ENCODE peak calls at places on chromosomes 5 and 9, in five cellular contexts. B is mesendoderm, Y is neuronal stem cell, Q is H1, V is IMR-90. G is an unnamed sample.

GRCh38 chr9:3099601-3100000 is 255.7 kb upstream of the PUM3 start:
- DNase-seq in B (no peak), Y (no peak), Q (no peak), V (no peak), G (no peak)

GRCh38 chr5:156812959-156813358 is 37.1 kb upstream of the PPP1R2B start:
- DNase-seq in B (no peak), Y (no peak), Q (no peak), V (no peak), G (no peak)

GRCh38 chr5:116237917-116238502 is 153.2 kb downstream of the COMMD10 start:
- DNase-seq in B (no peak), Y (no peak), Q (no peak), V (no peak), G (peak; percentile 4)

GRCh38 chr5:122882836-122883235 is 37.4 kb downstream of the SNX24 start:
- DNase-seq in B (no peak), Y (no peak), Q (no peak), V (peak; percentile 55), G (peak; percentile 40)

GRCh38 chr9:88684046-88684445 is 149.1 kb downstream of the NXNL2 start:
- DNase-seq in B (no peak), Y (no peak), Q (no peak), V (no peak), G (no peak)

GRCh38 chr5:151101151-151101550 is 20.3 kb upstream of the TNIP1 start:
- DNase-seq in B (no peak), Y (no peak), Q (no peak), V (no peak), G (no peak)

GRCh38 chr9:88537743-88538055 is 2.7 kb downstream of the NXNL2 start:
- DNase-seq in B (peak; percentile 68), Y (peak; percentile 18), Q (no peak), V (peak; percentile 87), G (peak; percentile 96)

GRCh38 chr5:99104538-99105132 is 175.8 kb upstream of the CHD1 start:
- DNase-seq in B (peak; percentile 58), Y (peak; percentile 23), Q (no peak), V (peak; percentile 30), G (peak; percentile 47)

GRCh38 chr9:114343471-114344187 is 14.0 kb downstream of the ORM2 start:
- DNase-seq in B (no peak), Y (no peak), Q (no peak), V (peak; percentile 72), G (peak; percentile 48)

GRCh38 chr9:130933114-130934046 is 5.7 kb downstream of the FIBCD1 start:
- DNase-seq in B (no peak), Y (no peak), Q (peak; percentile 62), V (peak; percentile 84), G (peak; percentile 42)

GRCh38 chr5:17918373-17919104 is 284.3 kb downstream of the TAF11L14 start:
- DNase-seq in B (peak; percentile 82), Y (no peak), Q (peak; percentile 49), V (no peak), G (no peak)

GRCh38 chr5:151310932-151311331 is 7.4 kb upstream of the SLC36A3 start:
- DNase-seq in B (no peak), Y (no peak), Q (no peak), V (no peak), G (no peak)

GRCh38 chr9:3732077-3733038 is 206.6 kb upstream of the RFX3 start:
- DNase-seq in B (peak; percentile 88), Y (peak; percentile 84), Q (no peak), V (peak; percentile 90), G (peak; percentile 91)

GRCh38 chr5:176820937-176821336 is 10.6 kb downstream of the UNC5A start:
- DNase-seq in B (no peak), Y (no peak), Q (no peak), V (no peak), G (no peak)

GRCh38 chr5:160970605-160971191 is 118.7 kb upstream of the ATP10B start:
- DNase-seq in B (peak; percentile 57), Y (no peak), Q (no peak), V (no peak), G (no peak)

GRCh38 chr9:9003184-9003583 is 1203.6 kb upstream of the DMAC1 start:
- DNase-seq in B (peak; percentile 65), Y (peak; percentile 8), Q (no peak), V (no peak), G (peak; percentile 29)

GRCh38 chr9:128213746-128214497 is 10.7 kb downstream of the DNM1 start:
- DNase-seq in B (no peak), Y (no peak), Q (no peak), V (no peak), G (no peak)

GRCh38 chr5:133839090-133839489 is 129.3 kb downstream of the C5orf15 start:
- DNase-seq in B (no peak), Y (no peak), Q (no peak), V (no peak), G (no peak)

GRCh38 chr5:42492978-42493377 is 69.7 kb downstream of the GHR start:
- DNase-seq in B (no peak), Y (no peak), Q (no peak), V (no peak), G (no peak)

GRCh38 chr5:64838376-64838775 is 69.6 kb downstream of the CWC27 start:
- DNase-seq in B (no peak), Y (no peak), Q (no peak), V (peak; percentile 68), G (peak; percentile 52)

GRCh38 chr9:134842321-134842720 is 38.3 kb upstream of the FCN2 start:
- DNase-seq in B (no peak), Y (no peak), Q (no peak), V (no peak), G (no peak)

GRCh38 chr5:3194141-3194540 is 401.5 kb upstream of the IRX1 start:
- DNase-seq in B (no peak), Y (no peak), Q (no peak), V (no peak), G (no peak)

GRCh38 chr5:74311961-74312360 is 328.6 kb downstream of the ENC1 start:
- DNase-seq in B (no peak), Y (no peak), Q (no peak), V (no peak), G (no peak)

GRCh38 chr9:110148384-110148783 is 59.6 kb downstream of the C9orf152 start:
- DNase-seq in B (no peak), Y (no peak), Q (no peak), V (peak; percentile 43), G (peak; percentile 61)

GRCh38 chr5:61277190-61277589 is 54.9 kb upstream of the ZSWIM6 start:
- DNase-seq in B (peak; percentile 78), Y (no peak), Q (no peak), V (peak; percentile 64), G (peak; percentile 63)

GRCh38 chr5:29896651-29897050 is 1296.8 kb upstream of the CDH6 start:
- DNase-seq in B (no peak), Y (no peak), Q (no peak), V (no peak), G (no peak)

GRCh38 chr5:2375291-2375690 is 376.2 kb downstream of the IRX2 start:
- DNase-seq in B (no peak), Y (no peak), Q (no peak), V (no peak), G (no peak)

GRCh38 chr5:56815657-56816545 is 552 bp downstream of the MAP3K1 start:
- DNase-seq in B (peak; percentile 43), Y (peak; percentile 43), Q (peak; percentile 72), V (peak; percentile 32), G (peak; percentile 50)

GRCh38 chr9:35923927-35924763 is 14.9 kb downstream of the SPAAR start:
- DNase-seq in B (no peak), Y (no peak), Q (no peak), V (peak; percentile 96), G (peak; percentile 87)

GRCh38 chr5:22465177-22465576 is 388.0 kb downstream of the CDH12 start:
- DNase-seq in B (no peak), Y (no peak), Q (no peak), V (no peak), G (no peak)

GRCh38 chr5:40480392-40480791 is 199.3 kb upstream of the PTGER4 start:
- DNase-seq in B (no peak), Y (no peak), Q (no peak), V (no peak), G (no peak)

DNA sequence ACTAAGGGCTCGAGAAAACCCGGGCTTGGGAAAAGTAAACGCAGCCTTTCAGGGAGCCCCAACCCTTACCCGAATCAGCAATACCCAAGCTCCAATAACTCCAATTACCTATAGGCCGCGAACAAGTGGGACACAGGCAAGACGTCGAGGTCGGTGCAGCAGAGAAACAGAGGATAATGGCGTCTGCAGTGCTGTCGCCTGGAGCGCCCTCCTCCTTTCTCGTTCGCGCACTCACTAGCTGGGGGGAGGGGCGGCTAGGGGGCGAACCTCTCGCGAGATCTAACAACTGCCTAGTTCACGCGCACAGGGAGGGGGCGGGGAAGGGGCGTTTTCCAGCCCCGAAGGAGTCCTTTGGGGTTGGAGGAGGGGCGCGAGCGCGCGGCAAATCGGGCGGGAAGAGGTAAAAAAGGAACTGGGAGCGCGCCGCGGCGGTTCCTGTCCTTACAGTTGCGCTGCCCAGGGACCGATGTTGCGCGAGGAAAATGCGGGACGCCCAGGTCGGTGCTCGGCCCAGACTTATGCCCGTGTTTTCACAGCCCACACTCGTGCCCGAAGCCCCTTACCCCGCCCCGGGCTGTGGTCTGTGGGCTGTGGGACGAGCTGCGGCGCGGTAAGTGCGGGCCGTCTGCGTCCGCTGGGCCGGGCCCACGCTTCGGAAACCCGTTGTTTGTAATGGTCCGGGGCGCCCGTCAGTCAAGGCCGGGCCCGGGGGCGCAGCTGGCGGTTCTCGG is at the start of gene RMI1:
- DNase-seq in B (peak; percentile 99), Y (peak; percentile 99), Q (peak; percentile 95), V (peak; percentile 96), G (peak; percentile 98)
- H2BK15ac ChIP-seq in B (no peak within 1 kb of the TSS), Y (peak within 1 kb of the TSS; percentile 100), Q (no peak within 1 kb of the TSS), V (peak within 1 kb of the TSS; percentile 53), G (peak within 1 kb of the TSS; percentile 92)

GRCh38 chr5:170875811-170876210 is 14.0 kb downstream of the RANBP17 start:
- DNase-seq in B (no peak), Y (no peak), Q (no peak), V (no peak), G (no peak)
- H3K18ac ChIP-seq in B (no peak overlapping the region), Y (no peak overlapping the region), Q (no peak overlapping the region), V (no peak overlapping the region), G (no peak overlapping the region)

GRCh38 chr9:132141364-132141947 is 20.4 kb upstream of the NTNG2 start:
- DNase-seq in B (peak; percentile 28), Y (peak; percentile 77), Q (peak; percentile 57), V (no peak), G (peak; percentile 2)
- H2BK15ac ChIP-seq in B (no peak overlapping the region), Y (no peak overlapping the region), Q (peak overlapping the region; percentile 46), V (no peak overlapping the region), G (no peak overlapping the region)

DNA sequence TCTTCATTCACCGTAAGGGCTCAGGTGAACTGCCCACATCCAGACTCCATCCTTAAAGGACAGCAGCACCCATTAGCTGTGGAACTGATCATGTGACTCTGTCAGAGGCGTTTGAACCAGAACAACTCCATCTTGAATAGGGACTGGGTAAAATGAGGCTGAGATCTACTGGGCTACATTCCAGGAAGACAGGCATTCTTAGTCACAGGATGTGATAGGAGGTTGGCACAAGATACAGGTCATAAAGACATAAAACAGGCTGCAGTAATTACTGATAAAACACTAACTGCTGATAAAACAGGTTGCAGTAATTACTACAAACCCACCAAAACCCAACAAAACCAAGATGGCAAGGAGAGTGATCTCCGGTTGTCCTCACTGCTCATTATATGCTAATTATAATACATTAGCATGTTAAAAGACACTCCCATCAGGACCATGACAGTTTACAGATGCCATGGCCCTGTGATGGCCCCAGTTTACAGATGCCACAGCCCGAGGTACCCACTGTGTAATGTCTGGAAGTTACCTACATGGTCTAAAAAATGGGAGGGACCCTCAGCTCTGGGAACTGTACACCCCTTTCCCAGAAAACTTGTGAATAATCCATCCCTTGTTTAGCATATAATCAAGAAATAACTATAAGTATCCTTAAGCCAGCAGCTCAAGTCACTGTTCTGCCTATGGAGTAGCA is 28.6 kb downstream of the BICD2 start:
- DNase-seq in B (no peak), Y (no peak), Q (no peak), V (no peak), G (no peak)
- H3K18ac ChIP-seq in B (no peak overlapping the region), Y (no peak overlapping the region), Q (no peak overlapping the region), V (no peak overlapping the region), G (no peak overlapping the region)

G was measured in mesenchymal stem cell.